ENCODE peak calls at places on chromosomes 7 and 10, in five cellular contexts. P is HFFc6; Q is fibroblast of lung; H is CD4-positive, alpha-beta T cell; V is hepatocyte. W is an unnamed sample.

GRCh38 chr7:50783801-50784507 is 1.3 kb upstream of the GRB10 start:
- DNase-seq in V (no peak), H (no peak), Q (peak), P (no peak), W (no peak)

GRCh38 chr10:92291921-92292860 is 1.2 kb downstream of the MARCHF5 start:
- DNase-seq in H (peak), P (peak), Q (peak), V (peak), W (no peak)

GRCh38 chr7:6533893-6534804 is 17.1 kb downstream of the GRID2IP start:
- DNase-seq in P (no peak), Q (no peak), V (no peak), H (no peak), W (no peak)

GRCh38 chr7:78530351-78530750 is 731.8 kb downstream of the PHTF2 start:
- DNase-seq in H (no peak), V (no peak), P (peak), Q (peak), W (no peak)

GRCh38 chr10:104209575-104210198 is 22.5 kb downstream of the CFAP43 start:
- DNase-seq in V (peak), H (peak), P (peak), Q (peak), W (no peak)

GRCh38 chr7:111987115-111987826 is 218.9 kb downstream of the DOCK4 start:
- DNase-seq in H (no peak), Q (peak), P (peak), V (no peak), W (peak)

GRCh38 chr10:58993480-58994221 is 182.8 kb upstream of the PHYHIPL start:
- DNase-seq in H (no peak), Q (no peak), V (no peak), P (no peak), W (no peak)

GRCh38 chr10:30098624-30099023 is 39.2 kb upstream of the JCAD start:
- DNase-seq in Q (peak), P (peak), V (no peak), H (no peak), W (no peak)

GRCh38 chr10:61835069-61835908 is 66.2 kb upstream of the ARID5B start:
- DNase-seq in Q (peak), H (no peak), V (peak), P (peak), W (no peak)

GRCh38 chr10:3782456-3783312 is 2.3 kb downstream of the KLF6 start:
- DNase-seq in H (peak), V (peak), P (peak), Q (peak), W (peak)

GRCh38 chr10:58700576-58700975 is 187.9 kb downstream of the BICC1 start:
- DNase-seq in V (no peak), P (no peak), H (no peak), Q (no peak), W (no peak)

GRCh38 chr10:114320249-114321116 is 81.4 kb downstream of the VWA2 start:
- DNase-seq in Q (no peak), V (peak), H (no peak), P (no peak), W (no peak)

GRCh38 chr7:43782768-43783555 is 24.5 kb downstream of the BLVRA start:
- DNase-seq in H (no peak), P (no peak), Q (no peak), V (no peak), W (no peak)

GRCh38 chr7:43781726-43782607 is 23.5 kb downstream of the BLVRA start:
- DNase-seq in H (no peak), P (peak), Q (peak), V (peak), W (peak)

GRCh38 chr7:43784030-43785001 is 25.8 kb downstream of the BLVRA start:
- DNase-seq in V (no peak), Q (peak), H (no peak), P (no peak), W (no peak)

GRCh38 chr7:43787771-43788170 is 29.3 kb downstream of the BLVRA start:
- DNase-seq in H (no peak), Q (no peak), P (no peak), V (no peak), W (no peak)

DNA sequence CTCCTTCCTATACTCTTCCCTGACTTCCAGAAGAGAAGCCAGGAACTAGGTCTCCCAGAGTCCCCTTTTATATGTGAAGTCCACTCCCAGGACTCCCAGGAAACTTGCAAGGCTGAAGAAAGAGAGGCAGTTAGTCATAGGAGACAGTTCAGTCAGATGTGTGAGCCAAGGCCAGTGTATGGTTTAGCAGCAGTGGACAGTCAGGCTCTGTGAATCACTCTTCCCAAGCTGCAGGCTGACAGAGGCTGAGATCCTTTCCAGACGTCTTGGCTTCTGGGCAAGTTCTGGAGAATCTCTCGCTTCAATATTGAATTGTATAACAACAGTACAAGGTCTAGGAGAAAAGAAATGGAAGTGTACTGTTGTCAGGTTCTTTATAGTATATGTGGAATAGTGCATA is 26.9 kb downstream of the BLVRA start:
- DNase-seq in P (peak), Q (peak), H (no peak), V (peak), W (no peak)
- TF ChIP-seq CTCF in P (no peak), Q (no peak), H (no peak), V (no peak), W (no peak)

DNA sequence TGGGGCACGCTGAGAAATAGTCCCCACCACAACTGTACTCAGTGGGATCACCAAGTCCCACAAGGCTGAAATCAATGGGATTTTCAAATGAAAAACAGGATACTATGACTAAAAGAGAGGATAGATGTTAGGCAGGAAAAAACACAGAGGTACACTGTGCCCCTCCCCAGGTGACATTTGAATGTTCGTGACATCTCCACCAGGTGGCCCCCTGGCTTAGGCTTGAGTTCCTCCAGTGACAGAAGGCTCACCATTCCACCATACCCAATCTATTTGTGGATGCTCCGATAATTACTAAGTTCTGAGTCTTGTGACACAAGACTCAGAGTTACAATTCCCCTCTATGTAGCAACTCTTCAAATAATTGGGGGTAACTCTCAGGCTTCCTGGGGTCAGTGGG is 77.5 kb upstream of the KCNMA1 start:
- DNase-seq in P (no peak), Q (no peak), H (no peak), V (no peak), W (no peak)
- TF ChIP-seq CTCF in P (peak), Q (no peak), H (no peak), V (peak), W (no peak)

DNA sequence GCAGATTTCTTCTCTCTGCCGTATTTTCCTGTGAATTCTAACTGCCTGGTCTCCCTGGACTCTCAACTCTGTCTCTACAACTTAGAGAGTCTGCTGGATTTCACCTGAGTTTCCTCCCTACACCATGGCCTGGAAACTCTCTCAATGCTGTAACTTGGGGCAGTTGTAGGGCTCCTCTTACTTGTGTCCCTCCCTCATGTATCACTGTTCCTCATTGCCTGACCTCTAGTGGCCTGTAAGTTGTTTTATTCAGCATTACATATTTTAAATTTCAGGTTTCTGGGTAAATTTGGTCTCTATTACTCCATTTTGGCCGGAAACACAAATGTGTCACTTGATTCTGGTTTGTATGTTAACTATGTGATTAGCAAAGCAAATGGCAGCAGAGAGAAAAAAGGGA is 70.9 kb downstream of the DYNC1I1 start:
- DNase-seq in V (no peak), H (no peak), P (no peak), Q (peak), W (no peak)
- TF ChIP-seq CTCF in V (peak), H (no peak), P (no peak), Q (peak), W (no peak)

GRCh38 chr7:153529651-153530165 is 522.5 kb upstream of the DPP6 start:
- DNase-seq in Q (no peak), V (no peak), P (no peak), H (no peak), W (no peak)

GRCh38 chr7:153532321-153532720 is 519.9 kb upstream of the DPP6 start:
- DNase-seq in P (no peak), Q (no peak), V (no peak), H (no peak), W (no peak)

GRCh38 chr7:153529100-153529499 is 523.1 kb upstream of the DPP6 start:
- DNase-seq in P (no peak), Q (no peak), V (no peak), H (no peak), W (no peak)

GRCh38 chr7:153530441-153530840 is 521.8 kb upstream of the DPP6 start:
- DNase-seq in Q (no peak), V (no peak), P (no peak), H (no peak), W (no peak)
- TF ChIP-seq CTCF in Q (no peak), V (no peak), P (no peak), H (no peak), W (no peak)

GRCh38 chr7:123283373-123283772 is 83.6 kb upstream of the SLC13A1 start:
- DNase-seq in Q (no peak), V (no peak), H (no peak), P (no peak), W (no peak)
- TF ChIP-seq CTCF in Q (no peak), V (no peak), H (no peak), P (no peak), W (no peak)

DNA sequence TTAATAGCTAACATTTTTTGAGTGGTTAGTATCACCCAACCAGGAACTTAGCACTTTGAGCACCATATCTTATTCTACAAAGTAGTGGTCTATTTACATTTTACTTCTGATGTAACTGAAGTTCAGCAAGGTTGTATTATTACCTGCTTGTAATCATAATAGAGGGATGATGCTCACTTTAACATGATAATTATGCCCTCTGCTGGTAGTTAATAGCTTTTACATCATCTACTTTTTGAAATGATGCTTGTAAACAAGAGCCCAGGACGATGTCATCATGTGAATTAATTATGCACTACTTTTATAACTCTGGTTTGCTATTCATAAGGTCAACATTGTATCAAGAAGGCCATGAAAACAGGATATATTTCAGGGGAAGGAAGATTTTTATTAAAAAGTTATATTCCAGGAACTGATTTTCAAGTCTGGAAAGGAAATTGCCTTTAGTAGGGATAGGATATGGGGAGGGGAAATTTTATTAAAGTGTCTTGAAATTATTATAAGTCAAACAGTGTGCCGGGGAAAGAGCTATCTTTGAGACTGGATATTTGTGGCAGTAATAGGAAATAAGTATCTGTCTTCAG is 80.3 kb upstream of the SCIN start:
- DNase-seq in P (peak), H (no peak), Q (peak), V (peak), W (no peak)
- TF ChIP-seq CTCF in P (peak), H (peak), Q (peak), V (peak), W (peak)

GRCh38 chr7:8640671-8641070 is 207.3 kb downstream of the NXPH1 start:
- DNase-seq in V (no peak), H (no peak), Q (no peak), P (no peak), W (no peak)
- TF ChIP-seq CTCF in V (no peak), H (no peak), Q (no peak), P (no peak), W (no peak)

DNA sequence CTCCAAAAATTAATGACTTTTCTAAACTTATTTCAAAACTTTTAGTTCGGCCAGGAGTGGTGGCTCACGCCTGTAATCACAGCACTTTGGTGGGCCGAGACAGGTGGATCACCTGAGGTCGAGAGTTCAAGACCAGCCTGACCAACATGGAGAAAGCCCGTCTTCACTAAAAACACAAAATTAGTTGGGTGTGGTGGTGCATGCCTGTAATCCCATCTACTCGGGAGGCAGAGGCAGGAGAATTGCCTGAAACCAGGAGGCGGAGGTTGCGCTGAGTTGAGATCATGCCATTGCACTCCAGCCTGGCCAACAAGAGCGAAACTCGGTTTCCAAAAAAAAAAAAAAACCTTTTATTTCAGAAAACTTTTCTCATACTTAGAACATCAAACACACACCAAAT is 8.3 kb downstream of the NAMPT start:
- DNase-seq in V (no peak), P (no peak), H (no peak), Q (no peak), W (no peak)
- TF ChIP-seq CTCF in V (no peak), P (no peak), H (no peak), Q (no peak), W (no peak)

DNA sequence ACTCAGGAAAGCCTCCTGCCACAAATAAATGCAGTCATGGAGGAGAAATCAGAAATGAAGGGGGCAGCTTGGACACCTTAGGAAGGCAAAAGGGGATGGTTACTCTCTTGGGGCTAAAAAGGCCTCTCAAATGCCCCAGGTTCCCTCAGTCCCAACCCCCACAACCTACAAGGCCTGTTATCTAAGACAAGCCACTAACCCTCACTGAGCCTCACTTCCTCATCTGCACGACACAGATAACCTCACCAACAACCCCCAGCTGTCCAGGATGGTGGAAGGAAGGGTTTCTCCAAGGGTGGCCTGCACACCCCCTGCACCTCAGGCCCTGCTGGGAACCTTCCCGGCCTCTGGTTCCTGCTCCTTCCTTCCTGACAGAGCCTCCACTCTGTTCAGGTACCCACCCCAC is 29.2 kb downstream of the SORBS1 start:
- DNase-seq in Q (no peak), H (no peak), V (no peak), P (no peak), W (no peak)
- TF ChIP-seq CTCF in Q (no peak), H (no peak), V (no peak), P (no peak), W (no peak)